ENCODE peak calls at places on chromosomes 11 and 22, in five cellular contexts. F is lower leg skin, V is IMR-90, J is neural crest cell, C is fibroblast of lung. L is an unnamed sample.

GRCh38 chr11:130379276-130379675 is 49.1 kb downstream of the ADAMTS8 start:
- DNase-seq in F (no peak), J (no peak), V (no peak), C (no peak), L (no peak)

GRCh38 chr11:104531075-104531474 is 367.1 kb upstream of the PDGFD start:
- DNase-seq in C (peak), F (no peak), V (no peak), J (no peak), L (peak)

GRCh38 chr22:26852176-26852575 is 194.8 kb downstream of the MIAT start:
- DNase-seq in J (peak), F (peak), C (no peak), V (no peak), L (no peak)

GRCh38 chr11:28616566-28616965 is 508.4 kb downstream of the METTL15 start:
- DNase-seq in J (no peak), V (no peak), C (no peak), F (no peak), L (no peak)

GRCh38 chr22:50220603-50221409 is 20.0 kb downstream of the SELENOO start:
- DNase-seq in F (no peak), J (no peak), C (no peak), V (no peak), L (no peak)

GRCh38 chr11:123261345-123262106 is 66.5 kb upstream of the CLMP start:
- DNase-seq in F (peak), C (peak), V (peak), J (peak), L (peak)

GRCh38 chr11:1854949-1855885 is 2.3 kb downstream of the LSP1 start:
- DNase-seq in J (no peak), V (no peak), C (no peak), F (no peak), L (peak)

GRCh38 chr11:124983674-124984511 is 29.9 kb downstream of the CCDC15 start:
- DNase-seq in V (no peak), J (no peak), C (no peak), F (no peak), L (peak)

GRCh38 chr11:106309070-106309684 is 231.7 kb downstream of the AASDHPPT start:
- DNase-seq in J (no peak), V (no peak), F (no peak), C (no peak), L (no peak)

GRCh38 chr11:119319702-119320592 is 3.0 kb upstream of the MCAM start:
- DNase-seq in F (no peak), J (peak), V (no peak), C (no peak), L (no peak)

GRCh38 chr22:19434829-19435580 is 2.7 kb downstream of the MRPL40 start:
- DNase-seq in F (no peak), C (no peak), V (no peak), J (no peak), L (no peak)

GRCh38 chr22:19429950-19430889 is 1.3 kb downstream of the HIRA start:
- DNase-seq in C (peak), V (peak), J (no peak), F (no peak), L (peak)

GRCh38 chr22:19432092-19432844 is at the start of gene MRPL40:
- DNase-seq in J (peak), C (peak), F (peak), V (peak), L (peak)

GRCh38 chr22:19431641-19432091 is at the start of gene HIRA:
- DNase-seq in C (peak), J (peak), F (peak), V (peak), L (peak)

DNA sequence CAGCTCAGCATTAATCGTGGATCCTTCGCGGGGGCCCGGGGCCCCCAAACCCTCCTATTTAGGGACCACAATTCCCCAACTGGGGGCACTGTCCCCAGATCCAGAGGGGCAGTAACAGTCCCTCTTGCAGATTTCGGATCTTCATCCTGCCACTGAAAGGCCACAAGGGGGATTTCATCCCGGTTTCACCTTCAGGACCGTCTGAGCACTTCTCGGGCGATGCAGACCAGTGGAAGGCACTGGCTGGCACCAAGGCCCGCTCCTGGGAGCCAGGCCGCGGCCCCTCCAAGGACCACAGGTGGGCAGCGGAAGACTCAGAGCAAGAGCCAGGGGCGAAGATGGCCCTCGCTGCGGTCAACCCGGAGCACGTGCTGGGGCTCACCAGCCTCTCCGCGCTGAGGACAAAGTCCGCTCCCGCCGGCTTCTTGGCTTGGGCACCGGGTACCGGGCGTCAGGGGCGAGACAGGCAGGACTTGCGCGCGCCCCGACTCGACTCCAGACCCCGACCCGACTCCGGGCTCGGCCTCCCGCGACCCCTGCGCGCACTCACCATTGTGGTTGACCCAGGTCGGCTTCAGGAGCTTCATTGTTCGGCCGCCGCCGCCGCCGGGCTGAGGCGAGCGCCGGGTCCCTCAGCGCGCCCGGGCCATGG is 517 bp downstream of the HIRA start:
- DNase-seq in J (peak), V (peak), F (no peak), C (peak), L (peak)
- TF ChIP-seq CTCF in J (peak), V (no peak), F (no peak), C (peak), L (no peak)

DNA sequence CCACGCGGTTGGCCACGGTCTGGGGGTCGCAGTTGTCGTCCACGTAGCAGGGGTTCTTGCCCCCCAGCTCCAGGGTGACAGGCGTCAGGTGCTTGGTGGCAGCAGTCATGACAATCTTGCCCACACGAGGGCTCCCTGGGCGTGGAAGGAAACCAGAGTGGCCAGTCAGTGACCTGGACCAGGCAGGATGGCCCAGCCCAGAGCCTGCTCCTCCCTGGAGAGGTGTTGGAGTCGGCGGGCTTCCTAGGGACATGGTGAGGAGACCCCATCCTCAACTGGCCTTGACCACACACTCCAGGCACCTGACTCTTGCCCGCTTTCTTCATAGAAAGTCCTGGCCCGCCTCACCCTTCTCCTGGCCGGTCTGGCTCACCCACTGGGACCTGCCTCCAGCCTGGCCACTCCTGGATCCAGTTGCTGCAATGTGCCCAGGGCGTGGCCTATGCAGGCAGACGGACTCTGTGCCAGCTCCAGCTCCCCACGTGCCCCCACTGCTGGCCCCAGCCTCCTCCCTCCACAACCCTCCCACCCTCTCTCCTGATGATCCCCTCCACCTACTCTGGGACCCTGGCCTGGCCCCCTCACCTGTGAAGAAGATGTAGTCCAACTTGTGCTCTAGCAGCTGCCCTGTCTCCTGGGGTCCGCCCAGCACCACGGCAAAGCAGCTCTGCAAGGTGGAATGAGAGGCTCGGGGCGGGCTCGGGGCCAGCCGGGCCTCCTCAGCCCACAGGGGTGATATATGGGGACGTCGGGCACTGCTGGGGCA is 8.7 kb downstream of the ALDH3B2 start:
- DNase-seq in V (no peak), F (no peak), C (no peak), J (no peak), L (peak)
- TF ChIP-seq CTCF in V (no peak), F (no peak), C (no peak), J (peak), L (no peak)

GRCh38 chr22:19940536-19941364 is 822 bp upstream of the COMT start:
- DNase-seq in F (no peak), V (no peak), J (no peak), C (no peak), L (no peak)
- TF ChIP-seq CTCF in F (no peak), V (no peak), J (no peak), C (no peak), L (no peak)

GRCh38 chr11:69888671-69889076 is 69.5 kb upstream of the FGF3 start:
- DNase-seq in J (peak), V (peak), F (peak), C (peak), L (peak)
- TF ChIP-seq CTCF in J (peak), V (peak), F (no peak), C (peak), L (peak)

GRCh38 chr11:77101043-77101537 is 1.6 kb upstream of the OMP start:
- DNase-seq in V (peak), C (no peak), F (no peak), J (no peak), L (peak)
- TF ChIP-seq CTCF in V (peak), C (peak), F (no peak), J (peak), L (no peak)

DNA sequence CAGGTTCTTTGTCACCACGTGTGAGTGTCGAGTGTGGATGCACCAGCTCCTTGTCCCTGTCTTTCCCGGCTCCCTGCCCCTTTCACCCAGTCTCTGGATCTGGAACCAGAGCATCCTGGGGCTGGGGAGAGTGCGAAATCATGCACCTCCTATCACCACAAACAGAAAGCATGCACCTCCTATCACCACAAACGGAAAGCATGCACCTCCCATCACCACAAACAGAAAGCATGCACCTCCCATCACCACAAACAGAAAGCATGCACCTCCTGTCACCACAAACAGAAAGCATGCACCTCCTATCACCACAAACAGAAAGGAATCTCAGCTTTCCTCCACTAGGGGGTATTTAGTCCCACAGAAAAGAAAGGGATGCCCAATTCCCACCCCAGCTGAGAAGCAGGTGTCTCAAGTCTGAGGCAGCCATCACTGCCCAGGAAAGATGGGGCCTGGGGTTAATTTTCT is 5.9 kb upstream of the GLB1L3 start:
- DNase-seq in F (no peak), V (no peak), J (no peak), C (no peak), L (no peak)
- TF ChIP-seq CTCF in F (no peak), V (no peak), J (peak), C (no peak), L (peak)

GRCh38 chr11:64878494-64879225 is at the start of gene EHD1:
- DNase-seq in V (peak), C (peak), F (peak), J (peak), L (peak)
- TF ChIP-seq CTCF in V (peak), C (peak), F (no peak), J (no peak), L (peak)

DNA sequence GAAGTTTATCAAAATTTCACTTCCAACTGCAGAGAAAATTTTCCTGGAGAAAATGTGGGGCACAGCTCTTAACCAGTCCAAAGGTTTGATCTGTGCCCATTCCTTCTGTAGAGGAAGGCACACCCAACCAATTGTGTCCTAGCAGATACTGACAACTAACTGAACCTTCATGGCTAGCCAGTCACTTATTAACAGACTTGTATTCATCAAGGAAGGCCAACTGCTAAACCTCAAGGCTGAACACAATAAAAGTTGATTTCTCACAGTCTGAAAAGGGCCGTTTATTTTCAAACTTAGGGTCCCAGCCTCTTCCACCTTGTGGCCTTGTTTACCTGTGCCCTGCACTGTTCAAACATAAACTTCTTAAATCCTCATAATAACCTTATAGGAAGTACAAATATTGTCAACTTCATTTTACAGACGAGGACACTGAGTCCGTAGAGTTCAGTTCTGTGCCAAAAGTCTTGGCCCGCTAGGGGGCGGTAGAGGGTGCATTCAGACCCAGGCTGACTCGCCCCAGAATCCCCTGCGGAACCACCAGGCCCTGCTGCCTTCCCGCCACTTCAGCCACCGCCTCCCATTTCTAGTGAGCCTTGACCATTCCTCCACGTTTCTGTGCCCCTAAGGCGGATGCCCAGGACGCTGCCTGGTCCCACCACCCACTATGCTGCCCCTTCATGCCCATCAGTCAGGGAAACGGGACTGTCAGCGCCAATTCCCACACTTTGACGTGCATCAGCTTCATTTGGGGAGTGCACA is 19.3 kb downstream of the SYT13 start:
- DNase-seq in C (no peak), F (no peak), V (no peak), J (peak), L (no peak)
- TF ChIP-seq CTCF in C (no peak), F (no peak), V (peak), J (peak), L (peak)

DNA sequence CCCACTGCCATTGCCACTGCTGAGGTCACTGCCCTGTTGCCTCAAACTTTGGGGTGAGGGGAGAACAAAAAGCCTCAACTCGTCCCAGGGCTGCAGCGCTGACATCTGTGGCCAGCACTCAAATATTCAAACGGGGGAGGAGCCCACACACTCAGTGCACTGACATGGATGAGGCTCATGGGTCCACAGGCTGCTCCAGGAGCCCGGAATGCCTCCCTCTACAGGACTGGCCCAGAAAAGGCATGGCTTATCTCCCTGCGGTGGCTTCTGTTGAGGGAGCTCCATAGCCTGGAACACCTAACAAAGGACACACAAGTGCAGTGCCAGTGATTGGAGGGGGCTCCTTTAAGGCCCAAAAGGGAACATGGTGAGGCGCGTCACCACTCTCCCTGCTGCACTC is 341.1 kb upstream of the LUZP2 start:
- DNase-seq in C (no peak), F (no peak), J (no peak), V (no peak), L (no peak)
- TF ChIP-seq CTCF in C (no peak), F (no peak), J (no peak), V (no peak), L (no peak)

GRCh38 chr22:47734511-47734910 is 972.1 kb downstream of the TBC1D22A start:
- DNase-seq in J (no peak), V (no peak), F (no peak), C (no peak), L (no peak)
- TF ChIP-seq CTCF in J (no peak), V (no peak), F (no peak), C (no peak), L (no peak)